ENCODE peak calls at places on chromosomes 7 and 10, in eight cellular contexts. L is aorta; R is heart right ventricle; Z is mesenchymal stem cell; Q is suprapubic skin; O is vagina; J is left ventricle myocardium inferior; E is CD8-positive, alpha-beta memory T cell. P is an unnamed sample.

GRCh38 chr10:95920798-95921426 is 13.1 kb downstream of the CC2D2B start:
- DNase-seq in Z (no peak), Q (no peak), L (no peak), J (no peak), R (no peak), O (no peak), E (no peak), P (no peak)

GRCh38 chr7:15603124-15603523 is 41.3 kb upstream of the AGMO start:
- DNase-seq in Q (no peak), L (no peak), R (no peak), Z (no peak), J (no peak), O (no peak), E (no peak), P (no peak)

GRCh38 chr7:52017802-52018679 is 701.4 kb upstream of the COBL start:
- DNase-seq in L (no peak), R (no peak), E (no peak), Z (peak; percentile 7), J (no peak), O (no peak), Q (no peak), P (no peak)

GRCh38 chr7:2096692-2097380 is 135.9 kb downstream of the MAD1L1 start:
- DNase-seq in L (no peak), E (no peak), Q (no peak), O (no peak), J (no peak), R (no peak), Z (no peak), P (no peak)

GRCh38 chr7:122847871-122848473 is 38.3 kb downstream of the CADPS2 start:
- DNase-seq in J (no peak), L (no peak), Z (no peak), E (no peak), O (no peak), R (no peak), Q (no peak), P (no peak)

GRCh38 chr10:48305905-48306264 is 592 bp upstream of the MAPK8 start:
- DNase-seq in R (no peak), Z (no peak), Q (no peak), J (no peak), L (no peak), E (no peak), O (no peak), P (no peak)

GRCh38 chr10:75733135-75733890 is 301.9 kb downstream of the LRMDA start:
- DNase-seq in E (no peak), J (no peak), R (no peak), O (no peak), Q (no peak), L (no peak), Z (no peak), P (no peak)

GRCh38 chr7:266851-267840 is 22.8 kb upstream of the FOXL3 start:
- DNase-seq in Q (no peak), E (no peak), R (no peak), J (no peak), L (peak; percentile 77), O (no peak), Z (no peak), P (no peak)

GRCh38 chr7:151769189-151769821 is 107.6 kb downstream of the PRKAG2 start:
- DNase-seq in O (no peak), J (no peak), L (peak; percentile 53), R (no peak), Z (no peak), E (peak; percentile 89), Q (no peak), P (no peak)

GRCh38 chr7:39811161-39811614 is 138.9 kb upstream of the CDK13 start:
- DNase-seq in L (no peak), Q (no peak), Z (peak; percentile 76), J (no peak), O (no peak), R (no peak), E (no peak), P (no peak)

GRCh38 chr7:135745702-135746312 is 2.8 kb downstream of the FAM180A start:
- DNase-seq in E (no peak), L (peak; percentile 89), J (peak; percentile 31), R (no peak), O (no peak), Z (peak; percentile 42), Q (peak; percentile 85), P (no peak)

GRCh38 chr10:87848998-87849397 is 14.3 kb downstream of the KLLN start:
- DNase-seq in Z (no peak), R (no peak), Q (no peak), L (no peak), E (no peak), O (no peak), J (no peak), P (no peak)

GRCh38 chr10:133019191-133019590 is 68.5 kb upstream of the ADGRA1 start:
- DNase-seq in E (no peak), Z (no peak), Q (no peak), J (no peak), O (no peak), L (no peak), R (no peak), P (no peak)

GRCh38 chr10:133018491-133018890 is 69.2 kb upstream of the ADGRA1 start:
- DNase-seq in Q (no peak), E (no peak), L (no peak), O (no peak), Z (no peak), R (no peak), J (no peak), P (no peak)

GRCh38 chr10:133021116-133021962 is 66.4 kb upstream of the ADGRA1 start:
- DNase-seq in L (no peak), O (no peak), Z (no peak), R (no peak), E (no peak), J (no peak), Q (no peak), P (no peak)

GRCh38 chr10:133019651-133020050 is 68.1 kb upstream of the ADGRA1 start:
- DNase-seq in E (no peak), Z (no peak), R (no peak), O (no peak), L (no peak), Q (no peak), J (no peak), P (no peak)

GRCh38 chr10:133020193-133020817 is 67.4 kb upstream of the ADGRA1 start:
- DNase-seq in Q (no peak), E (no peak), R (no peak), J (no peak), O (no peak), L (no peak), Z (no peak), P (no peak)
- H3K9me3 ChIP-seq in Q (no peaks in the 10 kb centered on the region), E (no peaks in the 10 kb centered on the region), R (no peaks in the 10 kb centered on the region), J (no peaks in the 10 kb centered on the region), O (no peaks in the 10 kb centered on the region), L (no peaks in the 10 kb centered on the region), Z (no peaks in the 10 kb centered on the region), P (no peaks in the 10 kb centered on the region)

DNA sequence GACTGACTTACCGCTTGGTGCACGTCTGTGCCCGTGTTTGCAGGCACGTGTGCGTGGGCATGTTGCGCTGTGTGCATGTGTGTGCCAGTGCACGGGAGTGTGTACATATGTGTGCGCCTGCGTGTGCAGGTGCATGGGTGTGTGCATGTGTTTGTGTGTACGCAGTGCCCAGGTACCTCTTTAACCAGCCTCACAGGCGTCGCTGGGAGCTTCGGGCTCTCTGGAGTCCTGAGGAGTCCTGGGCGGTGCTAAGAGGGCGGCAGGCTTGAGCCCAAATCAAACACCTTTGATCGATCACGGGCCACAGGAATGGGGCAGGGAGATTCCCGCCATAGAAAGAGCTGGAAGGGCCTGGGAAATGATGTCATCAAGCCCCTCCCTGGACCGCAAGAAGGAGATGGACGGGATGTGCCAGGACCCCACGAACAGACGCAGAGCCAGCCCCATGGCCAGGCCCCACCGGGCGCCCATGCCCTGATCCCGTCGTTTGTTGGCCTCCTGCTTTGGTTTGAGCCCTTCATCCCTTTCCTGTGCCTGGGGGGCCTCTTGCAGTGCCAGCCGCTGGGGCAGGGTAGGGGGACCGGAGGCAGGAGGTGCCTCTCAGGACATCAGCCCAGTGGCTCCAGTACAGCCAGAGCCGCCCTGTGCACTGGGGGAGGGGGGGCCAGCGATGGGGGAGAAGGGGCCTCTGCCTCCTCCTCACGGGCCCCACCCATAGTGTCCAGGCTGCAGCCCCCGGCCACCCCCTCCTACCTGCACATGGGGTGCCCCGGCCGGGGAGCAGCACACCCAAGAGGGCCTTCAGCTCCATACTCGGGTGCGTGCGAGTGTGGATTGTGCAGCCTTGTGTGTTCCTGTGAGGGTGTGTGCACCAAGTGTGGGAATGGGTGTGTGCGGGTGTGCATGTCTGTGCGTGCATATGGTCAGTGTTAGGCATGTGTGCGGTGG is 5.8 kb downstream of the KNDC1 start:
- DNase-seq in E (no peak), R (no peak), L (peak; percentile 62), O (no peak), Q (peak; percentile 69), J (no peak), Z (no peak), P (no peak)
- H3K9me3 ChIP-seq in E (no peaks in the 10 kb centered on the region), R (no peaks in the 10 kb centered on the region), L (no peaks in the 10 kb centered on the region), O (no peaks in the 10 kb centered on the region), Q (no peaks in the 10 kb centered on the region), J (no peaks in the 10 kb centered on the region), Z (no peaks in the 10 kb centered on the region), P (no peaks in the 10 kb centered on the region)

DNA sequence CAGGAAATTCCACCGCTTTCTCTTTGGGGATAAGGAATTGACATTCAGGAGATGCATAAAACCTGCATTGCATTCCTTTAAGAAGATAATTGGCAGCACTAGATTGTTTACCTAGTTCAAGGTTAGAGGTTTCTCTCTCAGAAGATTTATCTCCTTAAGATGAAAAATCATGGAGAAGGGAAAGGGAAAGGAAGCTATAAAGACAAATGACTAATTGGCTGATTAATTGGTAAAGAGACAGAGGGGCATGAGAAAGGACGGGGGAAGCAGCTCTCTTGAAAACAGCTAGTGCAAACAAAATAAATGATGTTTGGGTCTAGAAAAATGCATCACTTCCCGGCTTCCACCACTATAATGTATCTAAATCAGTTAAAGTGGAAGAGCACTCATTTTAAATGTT is 941.2 kb downstream of the XPNPEP1 start:
- DNase-seq in Z (peak; percentile 80), E (no peak), R (no peak), J (no peak), L (no peak), O (no peak), Q (no peak), P (no peak)
- H3K9me3 ChIP-seq in Z (peaks cover 9% of the 10 kb centered on the region), E (no peaks in the 10 kb centered on the region), R (peaks cover 3% of the 10 kb centered on the region), J (peaks cover 21% of the 10 kb centered on the region), L (peaks cover 3% of the 10 kb centered on the region), O (no peaks in the 10 kb centered on the region), Q (peaks cover 5% of the 10 kb centered on the region), P (peaks cover 6% of the 10 kb centered on the region)

GRCh38 chr10:118484152-118484871 is 111.1 kb downstream of the PRLHR start:
- DNase-seq in O (no peak), E (no peak), L (no peak), Z (no peak), R (no peak), J (no peak), Q (no peak), P (no peak)
- H3K9me3 ChIP-seq in O (no peaks in the 10 kb centered on the region), E (no peaks in the 10 kb centered on the region), L (peaks cover 3% of the 10 kb centered on the region), Z (peaks cover 6% of the 10 kb centered on the region), R (no peaks in the 10 kb centered on the region), J (peaks cover 7% of the 10 kb centered on the region), Q (no peaks in the 10 kb centered on the region), P (no peaks in the 10 kb centered on the region)

DNA sequence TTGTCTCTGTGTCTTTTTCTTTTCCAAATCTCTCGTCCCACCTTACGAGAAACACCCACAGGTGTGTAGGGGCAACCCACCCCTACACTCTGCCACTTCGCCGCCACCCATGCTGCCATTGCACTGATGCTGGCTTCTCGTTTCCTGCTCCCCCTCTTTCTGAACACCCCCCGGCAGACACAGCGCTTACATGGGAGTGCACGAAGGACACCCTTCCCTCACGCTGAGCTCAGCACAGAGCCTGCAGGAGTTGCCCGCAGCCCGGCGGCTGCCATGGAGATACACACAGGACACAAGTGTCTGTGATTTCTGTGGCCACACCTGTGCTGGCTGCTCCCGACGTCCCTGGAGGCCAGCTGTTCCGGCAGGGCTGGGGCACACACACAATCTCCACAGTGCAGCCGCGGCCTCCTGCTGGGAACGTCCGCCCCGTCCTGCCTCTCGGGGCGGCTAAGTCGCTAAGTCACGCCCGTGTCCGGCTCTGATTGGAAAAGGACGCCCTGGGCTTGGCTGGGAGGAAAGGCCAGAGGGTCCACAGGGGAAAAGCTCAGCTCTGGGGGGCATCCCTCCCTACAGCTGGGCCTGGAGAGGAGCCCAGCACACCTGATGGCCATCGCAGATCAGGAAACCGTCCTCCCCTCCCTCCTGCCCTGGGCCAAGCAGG is 349.8 kb downstream of the PTPRN2 start:
- DNase-seq in E (no peak), L (no peak), J (no peak), Q (no peak), O (peak; percentile 67), R (no peak), Z (no peak), P (no peak)
- H3K9me3 ChIP-seq in E (no peaks in the 10 kb centered on the region), L (peaks cover 2% of the 10 kb centered on the region), J (peaks cover 26% of the 10 kb centered on the region), Q (no peaks in the 10 kb centered on the region), O (no peaks in the 10 kb centered on the region), R (peaks cover 23% of the 10 kb centered on the region), Z (peaks cover 11% of the 10 kb centered on the region), P (peaks cover 2% of the 10 kb centered on the region)

P was measured in lung.